ENCODE peak calls at places on chromosomes 4 and X, in four cellular contexts. One of them, this sample, is unnamed.

GRCh38 chr4:26094076-26094475 is 180.1 kb downstream of the SMIM20 start:
- DNase-seq in GM12878: no peak
- DNase-seq in K562: no peak
- DNase-seq in SK-N-SH: no peak
- DNase-seq in this sample: peak; percentile 80

GRCh38 chrX:85964744-85965143 is 82.6 kb downstream of the CHM start:
- DNase-seq in GM12878: no peak
- DNase-seq in K562: no peak
- DNase-seq in SK-N-SH: no peak
- DNase-seq in this sample: peak; percentile 16

GRCh38 chr4:32161382-32161781 is 1441.2 kb downstream of the PCDH7 start:
- DNase-seq in GM12878: no peak
- DNase-seq in K562: no peak
- DNase-seq in SK-N-SH: no peak
- DNase-seq in this sample: peak; percentile 48

GRCh38 chr4:111027526-111027925 is 404.6 kb upstream of the PITX2 start:
- DNase-seq in GM12878: no peak
- DNase-seq in K562: no peak
- DNase-seq in SK-N-SH: no peak
- DNase-seq in this sample: peak; percentile 83

GRCh38 chr4:124173892-124174291 is 538.6 kb downstream of the ANKRD50 start:
- DNase-seq in GM12878: no peak
- DNase-seq in K562: no peak
- DNase-seq in SK-N-SH: no peak
- DNase-seq in this sample: no peak

GRCh38 chr4:128700659-128701350 is 108.7 kb upstream of the JADE1 start:
- DNase-seq in GM12878: no peak
- DNase-seq in K562: no peak
- DNase-seq in SK-N-SH: no peak
- DNase-seq in this sample: no peak

GRCh38 chr4:3641501-3641900 is 109.3 kb upstream of the LRPAP1 start:
- DNase-seq in GM12878: no peak
- DNase-seq in K562: no peak
- DNase-seq in SK-N-SH: no peak
- DNase-seq in this sample: no peak

GRCh38 chr4:120850048-120850599 is 72.4 kb downstream of the PRDM5 start:
- DNase-seq in GM12878: no peak
- DNase-seq in K562: no peak
- DNase-seq in SK-N-SH: no peak
- DNase-seq in this sample: peak; percentile 68

GRCh38 chr4:31259119-31259518 is 539.0 kb downstream of the PCDH7 start:
- DNase-seq in GM12878: no peak
- DNase-seq in K562: no peak
- DNase-seq in SK-N-SH: no peak
- DNase-seq in this sample: no peak

GRCh38 chr4:118369231-118369630 is 16.4 kb upstream of the PRSS12 start:
- DNase-seq in GM12878: no peak
- DNase-seq in K562: no peak
- DNase-seq in SK-N-SH: no peak
- DNase-seq in this sample: no peak

GRCh38 chrX:136953867-136954787 is 73.6 kb upstream of the RBMX start:
- DNase-seq in GM12878: peak; percentile 30
- DNase-seq in K562: peak; percentile 37
- DNase-seq in SK-N-SH: peak; percentile 66
- DNase-seq in this sample: peak; percentile 67

GRCh38 chrX:70422886-70423336 is at the start of gene GDPD2:
- DNase-seq in GM12878: no peak
- DNase-seq in K562: no peak
- DNase-seq in SK-N-SH: peak; percentile 46
- DNase-seq in this sample: no peak

GRCh38 chr4:13903851-13904340 is 276.4 kb upstream of the BOD1L1 start:
- DNase-seq in GM12878: no peak
- DNase-seq in K562: no peak
- DNase-seq in SK-N-SH: no peak
- DNase-seq in this sample: no peak

GRCh38 chr4:150949342-150949741 is 65.7 kb downstream of the LRBA start:
- DNase-seq in GM12878: no peak
- DNase-seq in K562: no peak
- DNase-seq in SK-N-SH: no peak
- DNase-seq in this sample: no peak

GRCh38 chrX:17923546-17923945 is 62.4 kb upstream of the RAI2 start:
- DNase-seq in GM12878: no peak
- DNase-seq in K562: peak; percentile 45
- DNase-seq in SK-N-SH: peak; percentile 23
- DNase-seq in this sample: no peak

GRCh38 chr4:149823770-149824221 is 8.2 kb upstream of the IQCM start:
- DNase-seq in GM12878: no peak
- DNase-seq in K562: no peak
- DNase-seq in SK-N-SH: no peak
- DNase-seq in this sample: peak; percentile 74

GRCh38 chrX:148722966-148723365 is 222.5 kb downstream of the AFF2 start:
- DNase-seq in GM12878: no peak
- DNase-seq in K562: no peak
- DNase-seq in SK-N-SH: no peak
- DNase-seq in this sample: no peak

GRCh38 chr4:124053872-124054538 is 657.4 kb downstream of the SPRY1 start:
- DNase-seq in GM12878: no peak
- DNase-seq in K562: no peak
- DNase-seq in SK-N-SH: no peak
- DNase-seq in this sample: peak; percentile 24

GRCh38 chr4:70613893-70614572 is 14.5 kb upstream of the ENAM start:
- DNase-seq in GM12878: no peak
- DNase-seq in K562: no peak
- DNase-seq in SK-N-SH: no peak
- DNase-seq in this sample: no peak

GRCh38 chr4:186068581-186069402 is at the start of gene TLR3:
- DNase-seq in GM12878: no peak
- DNase-seq in K562: no peak
- DNase-seq in SK-N-SH: no peak
- DNase-seq in this sample: peak; percentile 22
- TF ChIP-seq RCOR1 in GM12878: no peak
- TF ChIP-seq RCOR1 in K562: no peak
- TF ChIP-seq RCOR1 in SK-N-SH: no peak
- TF ChIP-seq RCOR1 in this sample: no peak

GRCh38 chrX:131816551-131817136 is 206.5 kb upstream of the STK26 start:
- DNase-seq in GM12878: peak; percentile 90
- DNase-seq in K562: no peak
- DNase-seq in SK-N-SH: peak; percentile 51
- DNase-seq in this sample: peak; percentile 74

GRCh38 chrX:131818297-131818936 is 204.7 kb upstream of the STK26 start:
- DNase-seq in GM12878: no peak
- DNase-seq in K562: no peak
- DNase-seq in SK-N-SH: no peak
- DNase-seq in this sample: no peak

GRCh38 chrX:131812847-131813825 is 210.0 kb upstream of the STK26 start:
- DNase-seq in GM12878: peak; percentile 92
- DNase-seq in K562: peak; percentile 68
- DNase-seq in SK-N-SH: peak; percentile 36
- DNase-seq in this sample: peak; percentile 79
- TF ChIP-seq SMC3 in GM12878: peak; percentile 62
- TF ChIP-seq SMC3 in K562: no peak
- TF ChIP-seq SMC3 in SK-N-SH: no peak
- TF ChIP-seq SMC3 in this sample: peak; percentile 48

GRCh38 chr4:112514079-112514448 is 1.9 kb downstream of the NEUROG2 start:
- DNase-seq in GM12878: no peak
- DNase-seq in K562: no peak
- DNase-seq in SK-N-SH: peak; percentile 33
- DNase-seq in this sample: no peak

GRCh38 chr4:112511294-112512118 is 4.5 kb downstream of the NEUROG2 start:
- DNase-seq in GM12878: no peak
- DNase-seq in K562: no peak
- DNase-seq in SK-N-SH: no peak
- DNase-seq in this sample: no peak

GRCh38 chr4:112510191-112510467 is 5.9 kb downstream of the NEUROG2 start:
- DNase-seq in GM12878: no peak
- DNase-seq in K562: no peak
- DNase-seq in SK-N-SH: peak; percentile 34
- DNase-seq in this sample: no peak

GRCh38 chr4:112510468-112511293 is 5.3 kb downstream of the NEUROG2 start:
- DNase-seq in GM12878: no peak
- DNase-seq in K562: no peak
- DNase-seq in SK-N-SH: peak; percentile 73
- DNase-seq in this sample: no peak

GRCh38 chr4:112509243-112510190 is 6.5 kb downstream of the NEUROG2 start:
- DNase-seq in GM12878: no peak
- DNase-seq in K562: no peak
- DNase-seq in SK-N-SH: peak; percentile 49
- DNase-seq in this sample: peak; percentile 20
- H2AFZ ChIP-seq in GM12878: no peak overlapping the region
- H2AFZ ChIP-seq in K562: no peak overlapping the region
- H2AFZ ChIP-seq in SK-N-SH: peak overlapping the region; percentile 81
- H2AFZ ChIP-seq in this sample: peak overlapping the region; percentile 12

GRCh38 chrX:108437789-108438623 is at the start of gene COL4A6:
- DNase-seq in GM12878: no peak
- DNase-seq in K562: peak; percentile 13
- DNase-seq in SK-N-SH: no peak
- DNase-seq in this sample: no peak
- TF ChIP-seq RCOR1 in GM12878: no peak
- TF ChIP-seq RCOR1 in K562: no peak
- TF ChIP-seq RCOR1 in SK-N-SH: no peak
- TF ChIP-seq RCOR1 in this sample: no peak

GRCh38 chrX:82757614-82758013 is 750.5 kb upstream of the POU3F4 start:
- DNase-seq in GM12878: no peak
- DNase-seq in K562: no peak
- DNase-seq in SK-N-SH: no peak
- DNase-seq in this sample: no peak
- TF ChIP-seq SMC3 in GM12878: no peak
- TF ChIP-seq SMC3 in K562: no peak
- TF ChIP-seq SMC3 in SK-N-SH: no peak
- TF ChIP-seq SMC3 in this sample: no peak

GRCh38 chrX:103461156-103461555 is 58.1 kb downstream of the RAB40A start:
- DNase-seq in GM12878: no peak
- DNase-seq in K562: no peak
- DNase-seq in SK-N-SH: no peak
- DNase-seq in this sample: no peak

GRCh38 chrX:103467870-103468269 is 51.4 kb downstream of the RAB40A start:
- DNase-seq in GM12878: no peak
- DNase-seq in K562: no peak
- DNase-seq in SK-N-SH: no peak
- DNase-seq in this sample: no peak

GRCh38 chrX:103467156-103467555 is 52.1 kb downstream of the RAB40A start:
- DNase-seq in GM12878: no peak
- DNase-seq in K562: no peak
- DNase-seq in SK-N-SH: no peak
- DNase-seq in this sample: peak; percentile 66

GRCh38 chrX:103464774-103465117 is 54.5 kb downstream of the RAB40A start:
- DNase-seq in GM12878: peak; percentile 43
- DNase-seq in K562: peak; percentile 43
- DNase-seq in SK-N-SH: peak; percentile 38
- DNase-seq in this sample: peak; percentile 72

GRCh38 chrX:103464071-103464773 is 55.1 kb downstream of the RAB40A start:
- DNase-seq in GM12878: no peak
- DNase-seq in K562: peak; percentile 34
- DNase-seq in SK-N-SH: peak; percentile 37
- DNase-seq in this sample: peak; percentile 47
- H2AFZ ChIP-seq in GM12878: peak overlapping the region; percentile 16
- H2AFZ ChIP-seq in K562: peak overlapping the region; percentile 1
- H2AFZ ChIP-seq in SK-N-SH: no peak overlapping the region
- H2AFZ ChIP-seq in this sample: peak overlapping the region; percentile 61

DNA sequence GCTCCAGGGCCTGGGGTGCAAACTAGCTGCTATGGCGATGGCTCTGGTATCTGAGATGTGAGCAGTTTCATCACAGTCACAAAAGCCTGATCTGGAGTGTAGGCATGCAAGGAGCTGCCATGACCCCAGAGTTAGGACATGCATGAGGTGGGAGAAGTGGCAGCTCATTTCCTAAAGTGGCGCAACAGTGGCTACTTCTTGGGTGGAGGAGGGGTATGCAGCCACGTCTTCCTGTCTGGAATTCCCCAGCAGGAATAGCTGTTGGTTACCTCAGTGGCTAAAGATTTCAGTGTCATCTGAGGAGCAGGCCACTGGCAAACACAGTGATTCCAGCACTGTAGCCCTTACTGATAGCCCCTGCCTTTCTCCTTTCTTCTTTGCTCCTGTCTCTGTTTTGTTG is 1382.5 kb downstream of the C4orf33 start:
- DNase-seq in GM12878: no peak
- DNase-seq in K562: no peak
- DNase-seq in SK-N-SH: no peak
- DNase-seq in this sample: peak; percentile 87
- TF ChIP-seq RCOR1 in GM12878: no peak
- TF ChIP-seq RCOR1 in K562: no peak
- TF ChIP-seq RCOR1 in SK-N-SH: no peak
- TF ChIP-seq RCOR1 in this sample: no peak

This sample was measured in IMR-90.